ENCODE peak calls at places on chromosomes 2 and 18, in eight cellular contexts. L, H, I, C, S, R, B and G are unnamed samples.

GRCh38 chr2:199186226-199186864 is 271.4 kb downstream of the SATB2 start:
- DNase-seq in L (no peak), H (no peak), I (no peak), C (no peak), S (no peak), R (no peak), B (no peak), G (no peak)

GRCh38 chr2:96924775-96925747 is 55.2 kb upstream of the SEMA4C start:
- DNase-seq in L (no peak), H (no peak), I (no peak), C (no peak), S (no peak), R (no peak), B (no peak), G (no peak)

GRCh38 chr18:22167471-22168151 is 1.8 kb upstream of the GATA6 start:
- DNase-seq in L (no peak), H (no peak), I (no peak), C (peak), S (no peak), R (no peak), B (no peak), G (no peak)

GRCh38 chr2:38700113-38700780 is 34.3 kb downstream of the GALM start:
- DNase-seq in L (no peak), H (no peak), I (no peak), C (no peak), S (no peak), R (no peak), B (no peak), G (no peak)

GRCh38 chr2:112712903-112713584 is 7.8 kb upstream of the NT5DC4 start:
- DNase-seq in L (peak), H (no peak), I (no peak), C (peak), S (peak), R (no peak), B (no peak), G (no peak)

GRCh38 chr18:52715961-52716360 is 376.0 kb downstream of the DCC start:
- DNase-seq in L (no peak), H (no peak), I (no peak), C (no peak), S (no peak), R (no peak), B (no peak), G (no peak)

GRCh38 chr18:36333418-36333817 is 35.9 kb downstream of the FHOD3 start:
- DNase-seq in L (no peak), H (no peak), I (no peak), C (peak), S (peak), R (peak), B (no peak), G (no peak)

GRCh38 chr18:48992791-48993555 is 42.2 kb upstream of the SMAD7 start:
- DNase-seq in L (peak), H (no peak), I (no peak), C (no peak), S (no peak), R (no peak), B (no peak), G (no peak)

GRCh38 chr2:153163055-153163454 is 315.5 kb downstream of the RPRM start:
- DNase-seq in L (no peak), H (no peak), I (no peak), C (peak), S (no peak), R (no peak), B (no peak), G (peak)

GRCh38 chr2:155145758-155146229 is 447.3 kb downstream of the KCNJ3 start:
- DNase-seq in L (no peak), H (no peak), I (no peak), C (no peak), S (no peak), R (no peak), B (no peak), G (peak)

GRCh38 chr2:201975434-201975833 is 58.2 kb upstream of the FZD7 start:
- DNase-seq in L (no peak), H (no peak), I (no peak), C (no peak), S (no peak), R (no peak), B (no peak), G (no peak)

GRCh38 chr18:6731197-6731596 is 1.7 kb downstream of the ARHGAP28 start:
- DNase-seq in L (no peak), H (no peak), I (no peak), C (peak), S (peak), R (peak), B (no peak), G (peak)

GRCh38 chr2:94879314-94879981 is 8.2 kb downstream of the TEKT4 start:
- DNase-seq in L (no peak), H (no peak), I (no peak), C (no peak), S (no peak), R (no peak), B (no peak), G (no peak)

GRCh38 chr2:18593496-18593895 is 4.1 kb upstream of the NT5C1B start:
- DNase-seq in L (no peak), H (no peak), I (no peak), C (no peak), S (no peak), R (no peak), B (no peak), G (no peak)